ENCODE peak calls at places on chromosomes 1 and 21, in five cellular contexts. One of them, this sample, is unnamed.

GRCh38 chr21:46095106-46095719 is 2.7 kb upstream of the COL6A2 start:
- DNase-seq in psoas muscle: peak; percentile 44
- DNase-seq in aorta: peak; percentile 54
- DNase-seq in effector memory CD4-positive, alpha-beta T cell: no peak
- DNase-seq in heart left ventricle: no peak
- DNase-seq in this sample: no peak

GRCh38 chr21:37128069-37128468 is 55.0 kb downstream of the TTC3 start:
- DNase-seq in psoas muscle: no peak
- DNase-seq in aorta: no peak
- DNase-seq in effector memory CD4-positive, alpha-beta T cell: no peak
- DNase-seq in heart left ventricle: no peak
- DNase-seq in this sample: no peak

GRCh38 chr21:43352568-43353281 is 74.2 kb downstream of the SIK1 start:
- DNase-seq in psoas muscle: no peak
- DNase-seq in aorta: no peak
- DNase-seq in effector memory CD4-positive, alpha-beta T cell: no peak
- DNase-seq in heart left ventricle: no peak
- DNase-seq in this sample: no peak

GRCh38 chr21:42850866-42851391 is 28.4 kb downstream of the WDR4 start:
- DNase-seq in psoas muscle: no peak
- DNase-seq in aorta: no peak
- DNase-seq in effector memory CD4-positive, alpha-beta T cell: no peak
- DNase-seq in heart left ventricle: no peak
- DNase-seq in this sample: no peak

GRCh38 chr1:204260601-204261197 is 46.9 kb upstream of the GOLT1A start:
- DNase-seq in psoas muscle: no peak
- DNase-seq in aorta: peak; percentile 49
- DNase-seq in effector memory CD4-positive, alpha-beta T cell: no peak
- DNase-seq in heart left ventricle: no peak
- DNase-seq in this sample: no peak

GRCh38 chr1:84800090-84801073 is 92.6 kb downstream of the LPAR3 start:
- DNase-seq in psoas muscle: no peak
- DNase-seq in aorta: no peak
- DNase-seq in effector memory CD4-positive, alpha-beta T cell: no peak
- DNase-seq in heart left ventricle: no peak
- DNase-seq in this sample: no peak

GRCh38 chr1:7462627-7463026 is 308.5 kb upstream of the VAMP3 start:
- DNase-seq in psoas muscle: no peak
- DNase-seq in aorta: no peak
- DNase-seq in effector memory CD4-positive, alpha-beta T cell: no peak
- DNase-seq in heart left ventricle: no peak
- DNase-seq in this sample: no peak

GRCh38 chr1:234585333-234586055 is 24.5 kb downstream of the IRF2BP2 start:
- DNase-seq in psoas muscle: peak; percentile 69
- DNase-seq in aorta: no peak
- DNase-seq in effector memory CD4-positive, alpha-beta T cell: no peak
- DNase-seq in heart left ventricle: no peak
- DNase-seq in this sample: no peak

GRCh38 chr1:202703191-202703590 is 7.1 kb downstream of the SYT2 start:
- DNase-seq in psoas muscle: no peak
- DNase-seq in aorta: no peak
- DNase-seq in effector memory CD4-positive, alpha-beta T cell: no peak
- DNase-seq in heart left ventricle: no peak
- DNase-seq in this sample: no peak

GRCh38 chr1:47752048-47752451 is 245.1 kb downstream of the TRABD2B start:
- DNase-seq in psoas muscle: no peak
- DNase-seq in aorta: peak; percentile 88
- DNase-seq in effector memory CD4-positive, alpha-beta T cell: no peak
- DNase-seq in heart left ventricle: no peak
- DNase-seq in this sample: no peak

GRCh38 chr1:198892065-198892464 is 253.2 kb downstream of the PTPRC start:
- DNase-seq in psoas muscle: no peak
- DNase-seq in aorta: no peak
- DNase-seq in effector memory CD4-positive, alpha-beta T cell: no peak
- DNase-seq in heart left ventricle: no peak
- DNase-seq in this sample: no peak

GRCh38 chr21:44710756-44711326 is 531 bp downstream of the TSPEAR start:
- DNase-seq in psoas muscle: peak; percentile 35
- DNase-seq in aorta: peak; percentile 59
- DNase-seq in effector memory CD4-positive, alpha-beta T cell: no peak
- DNase-seq in heart left ventricle: no peak
- DNase-seq in this sample: no peak

GRCh38 chr1:145824499-145824842 is 471 bp downstream of the POLR3C start:
- DNase-seq in psoas muscle: no peak
- DNase-seq in aorta: no peak
- DNase-seq in effector memory CD4-positive, alpha-beta T cell: no peak
- DNase-seq in heart left ventricle: no peak
- DNase-seq in this sample: no peak

GRCh38 chr21:43889055-43889454 is 24.0 kb downstream of the AGPAT3 start:
- DNase-seq in psoas muscle: no peak
- DNase-seq in aorta: no peak
- DNase-seq in effector memory CD4-positive, alpha-beta T cell: no peak
- DNase-seq in heart left ventricle: no peak
- DNase-seq in this sample: no peak

GRCh38 chr1:1302006-1302430 is 5.7 kb downstream of the ACAP3 start:
- DNase-seq in psoas muscle: no peak
- DNase-seq in aorta: no peak
- DNase-seq in effector memory CD4-positive, alpha-beta T cell: no peak
- DNase-seq in heart left ventricle: no peak
- DNase-seq in this sample: no peak

GRCh38 chr1:180131510-180131909 is 23.2 kb upstream of the QSOX1 start:
- DNase-seq in psoas muscle: no peak
- DNase-seq in aorta: no peak
- DNase-seq in effector memory CD4-positive, alpha-beta T cell: no peak
- DNase-seq in heart left ventricle: no peak
- DNase-seq in this sample: peak; percentile 29

GRCh38 chr21:18661842-18662241 is 258.3 kb upstream of the TMPRSS15 start:
- DNase-seq in psoas muscle: no peak
- DNase-seq in aorta: no peak
- DNase-seq in effector memory CD4-positive, alpha-beta T cell: no peak
- DNase-seq in heart left ventricle: no peak
- DNase-seq in this sample: no peak

GRCh38 chr21:36909423-36909822 is 57.0 kb downstream of the HLCS start:
- DNase-seq in psoas muscle: no peak
- DNase-seq in aorta: no peak
- DNase-seq in effector memory CD4-positive, alpha-beta T cell: no peak
- DNase-seq in heart left ventricle: no peak
- DNase-seq in this sample: no peak

GRCh38 chr1:30805301-30806003 is 47.9 kb upstream of the LAPTM5 start:
- DNase-seq in psoas muscle: no peak
- DNase-seq in aorta: no peak
- DNase-seq in effector memory CD4-positive, alpha-beta T cell: no peak
- DNase-seq in heart left ventricle: no peak
- DNase-seq in this sample: no peak

GRCh38 chr1:239361403-239361802 is 25.0 kb upstream of the CHRM3 start:
- DNase-seq in psoas muscle: no peak
- DNase-seq in aorta: no peak
- DNase-seq in effector memory CD4-positive, alpha-beta T cell: no peak
- DNase-seq in heart left ventricle: no peak
- DNase-seq in this sample: peak; percentile 56

GRCh38 chr1:172646653-172647052 is 12.2 kb upstream of the FASLG start:
- DNase-seq in psoas muscle: no peak
- DNase-seq in aorta: no peak
- DNase-seq in effector memory CD4-positive, alpha-beta T cell: no peak
- DNase-seq in heart left ventricle: no peak
- DNase-seq in this sample: no peak

GRCh38 chr1:154856544-154856943 is 13.5 kb downstream of the KCNN3 start:
- DNase-seq in psoas muscle: no peak
- DNase-seq in aorta: no peak
- DNase-seq in effector memory CD4-positive, alpha-beta T cell: no peak
- DNase-seq in heart left ventricle: no peak
- DNase-seq in this sample: no peak

GRCh38 chr1:71494163-71494562 is 413.3 kb upstream of the ZRANB2 start:
- DNase-seq in psoas muscle: no peak
- DNase-seq in aorta: no peak
- DNase-seq in effector memory CD4-positive, alpha-beta T cell: no peak
- DNase-seq in heart left ventricle: no peak
- DNase-seq in this sample: no peak

GRCh38 chr21:14095021-14095420 is 115.7 kb downstream of the LIPI start:
- DNase-seq in psoas muscle: no peak
- DNase-seq in aorta: no peak
- DNase-seq in effector memory CD4-positive, alpha-beta T cell: no peak
- DNase-seq in heart left ventricle: no peak
- DNase-seq in this sample: no peak

GRCh38 chr1:56671542-56671941 is 26.4 kb downstream of the PRKAA2 start:
- DNase-seq in psoas muscle: no peak
- DNase-seq in aorta: no peak
- DNase-seq in effector memory CD4-positive, alpha-beta T cell: no peak
- DNase-seq in heart left ventricle: no peak
- DNase-seq in this sample: no peak

GRCh38 chr1:6037338-6037762 is 8.3 kb upstream of the KCNAB2 start:
- DNase-seq in psoas muscle: no peak
- DNase-seq in aorta: no peak
- DNase-seq in effector memory CD4-positive, alpha-beta T cell: no peak
- DNase-seq in heart left ventricle: no peak
- DNase-seq in this sample: no peak

GRCh38 chr21:35150562-35151226 is 101.6 kb upstream of the RUNX1 start:
- DNase-seq in psoas muscle: no peak
- DNase-seq in aorta: no peak
- DNase-seq in effector memory CD4-positive, alpha-beta T cell: no peak
- DNase-seq in heart left ventricle: no peak
- DNase-seq in this sample: no peak

GRCh38 chr1:181448461-181448860 is 34.9 kb upstream of the CACNA1E start:
- DNase-seq in psoas muscle: no peak
- DNase-seq in aorta: no peak
- DNase-seq in effector memory CD4-positive, alpha-beta T cell: no peak
- DNase-seq in heart left ventricle: no peak
- DNase-seq in this sample: no peak

GRCh38 chr1:184405743-184406142 is 18.9 kb downstream of the C1orf21 start:
- DNase-seq in psoas muscle: no peak
- DNase-seq in aorta: no peak
- DNase-seq in effector memory CD4-positive, alpha-beta T cell: no peak
- DNase-seq in heart left ventricle: no peak
- DNase-seq in this sample: no peak

GRCh38 chr1:197787056-197787455 is 11.8 kb upstream of the DENND1B start:
- DNase-seq in psoas muscle: no peak
- DNase-seq in aorta: no peak
- DNase-seq in effector memory CD4-positive, alpha-beta T cell: no peak
- DNase-seq in heart left ventricle: no peak
- DNase-seq in this sample: no peak

GRCh38 chr1:150622219-150622975 is 7.0 kb downstream of the ENSA start:
- DNase-seq in psoas muscle: peak; percentile 71
- DNase-seq in aorta: peak; percentile 82
- DNase-seq in effector memory CD4-positive, alpha-beta T cell: no peak
- DNase-seq in heart left ventricle: peak; percentile 73
- DNase-seq in this sample: no peak

GRCh38 chr1:103523346-103523745 is 2.2 kb upstream of the RNPC3 start:
- DNase-seq in psoas muscle: no peak
- DNase-seq in aorta: no peak
- DNase-seq in effector memory CD4-positive, alpha-beta T cell: no peak
- DNase-seq in heart left ventricle: no peak
- DNase-seq in this sample: no peak

GRCh38 chr1:115219937-115220336 is 118.1 kb downstream of the NGF start:
- DNase-seq in psoas muscle: peak; percentile 61
- DNase-seq in aorta: no peak
- DNase-seq in effector memory CD4-positive, alpha-beta T cell: no peak
- DNase-seq in heart left ventricle: no peak
- DNase-seq in this sample: no peak

GRCh38 chr1:223811634-223812101 is 34.1 kb downstream of the TP53BP2 start:
- DNase-seq in psoas muscle: no peak
- DNase-seq in aorta: no peak
- DNase-seq in effector memory CD4-positive, alpha-beta T cell: no peak
- DNase-seq in heart left ventricle: no peak
- DNase-seq in this sample: no peak

GRCh38 chr1:234114648-234115307 is 210.3 kb downstream of the SLC35F3 start:
- DNase-seq in psoas muscle: no peak
- DNase-seq in aorta: no peak
- DNase-seq in effector memory CD4-positive, alpha-beta T cell: no peak
- DNase-seq in heart left ventricle: no peak
- DNase-seq in this sample: no peak

GRCh38 chr1:155070721-155071556 is 7.4 kb downstream of the EFNA4 start:
- DNase-seq in psoas muscle: peak; percentile 92
- DNase-seq in aorta: peak; percentile 92
- DNase-seq in effector memory CD4-positive, alpha-beta T cell: peak; percentile 59
- DNase-seq in heart left ventricle: peak; percentile 89
- DNase-seq in this sample: no peak

GRCh38 chr1:113073457-113073950 is 506 bp downstream of the LRIG2 start:
- DNase-seq in psoas muscle: no peak
- DNase-seq in aorta: peak; percentile 84
- DNase-seq in effector memory CD4-positive, alpha-beta T cell: no peak
- DNase-seq in heart left ventricle: no peak
- DNase-seq in this sample: peak; percentile 18

GRCh38 chr1:226187380-226187779 is 839 bp upstream of the ACBD3 start:
- DNase-seq in psoas muscle: no peak
- DNase-seq in aorta: no peak
- DNase-seq in effector memory CD4-positive, alpha-beta T cell: no peak
- DNase-seq in heart left ventricle: no peak
- DNase-seq in this sample: no peak

GRCh38 chr1:226187019-226187322 is 430 bp upstream of the ACBD3 start:
- DNase-seq in psoas muscle: no peak
- DNase-seq in aorta: no peak
- DNase-seq in effector memory CD4-positive, alpha-beta T cell: no peak
- DNase-seq in heart left ventricle: no peak
- DNase-seq in this sample: no peak

GRCh38 chr1:226185153-226186036 is 1.1 kb downstream of the ACBD3 start:
- DNase-seq in psoas muscle: no peak
- DNase-seq in aorta: no peak
- DNase-seq in effector memory CD4-positive, alpha-beta T cell: no peak
- DNase-seq in heart left ventricle: no peak
- DNase-seq in this sample: no peak

GRCh38 chr1:226186124-226187018 is at the start of gene ACBD3:
- DNase-seq in psoas muscle: peak; percentile 93
- DNase-seq in aorta: peak; percentile 95
- DNase-seq in effector memory CD4-positive, alpha-beta T cell: peak; percentile 74
- DNase-seq in heart left ventricle: peak; percentile 91
- DNase-seq in this sample: peak; percentile 47

GRCh38 chr1:226181996-226182714 is 4.4 kb downstream of the ACBD3 start:
- DNase-seq in psoas muscle: peak; percentile 76
- DNase-seq in aorta: peak; percentile 81
- DNase-seq in effector memory CD4-positive, alpha-beta T cell: no peak
- DNase-seq in heart left ventricle: no peak
- DNase-seq in this sample: peak; percentile 45
- H3K4me3 ChIP-seq in psoas muscle: no peak overlapping the region
- H3K4me3 ChIP-seq in aorta: no peak overlapping the region
- H3K4me3 ChIP-seq in effector memory CD4-positive, alpha-beta T cell: no peak overlapping the region
- H3K4me3 ChIP-seq in heart left ventricle: no peak overlapping the region
- H3K4me3 ChIP-seq in this sample: no peak overlapping the region

GRCh38 chr1:228090613-228091081 is 8.1 kb downstream of the ARF1 start:
- DNase-seq in psoas muscle: peak; percentile 56
- DNase-seq in aorta: no peak
- DNase-seq in effector memory CD4-positive, alpha-beta T cell: no peak
- DNase-seq in heart left ventricle: peak; percentile 52
- DNase-seq in this sample: no peak
- H3K36me3 ChIP-seq in psoas muscle: peaks cover 5% of the 10 kb centered on the region
- H3K36me3 ChIP-seq in aorta: no peaks in the 10 kb centered on the region
- H3K36me3 ChIP-seq in effector memory CD4-positive, alpha-beta T cell: peaks cover 9% of the 10 kb centered on the region
- H3K36me3 ChIP-seq in heart left ventricle: no peaks in the 10 kb centered on the region
- H3K36me3 ChIP-seq in this sample: no peaks in the 10 kb centered on the region

GRCh38 chr1:42817440-42817767 is 207 bp upstream of the SVBP start:
- DNase-seq in psoas muscle: no peak
- DNase-seq in aorta: no peak
- DNase-seq in effector memory CD4-positive, alpha-beta T cell: no peak
- DNase-seq in heart left ventricle: no peak
- DNase-seq in this sample: no peak
- H3K4me3 ChIP-seq in psoas muscle: peak overlapping the region; percentile 78
- H3K4me3 ChIP-seq in aorta: peak overlapping the region; percentile 83
- H3K4me3 ChIP-seq in effector memory CD4-positive, alpha-beta T cell: peak overlapping the region; percentile 94
- H3K4me3 ChIP-seq in heart left ventricle: peak overlapping the region; percentile 84
- H3K4me3 ChIP-seq in this sample: peak overlapping the region; percentile 50

GRCh38 chr1:44302557-44302956 is 52.5 kb downstream of the ERI3 start:
- DNase-seq in psoas muscle: no peak
- DNase-seq in aorta: no peak
- DNase-seq in effector memory CD4-positive, alpha-beta T cell: no peak
- DNase-seq in heart left ventricle: no peak
- DNase-seq in this sample: no peak
- H3K36me3 ChIP-seq in psoas muscle: peaks cover 57% of the 10 kb centered on the region
- H3K36me3 ChIP-seq in aorta: peaks cover 5% of the 10 kb centered on the region
- H3K36me3 ChIP-seq in effector memory CD4-positive, alpha-beta T cell: peaks cover 41% of the 10 kb centered on the region
- H3K36me3 ChIP-seq in heart left ventricle: peaks cover 14% of the 10 kb centered on the region
- H3K36me3 ChIP-seq in this sample: peaks cover 5% of the 10 kb centered on the region

This sample was measured in kidney epithelial cell.